ENCODE peak calls at places on chromosomes 6 and 20, in six cellular contexts. D is sigmoid colon; O is left ventricle myocardium inferior; Z is lower leg skin; W is RWPE1; N is CD8-positive, alpha-beta T cell. M is an unnamed sample.

GRCh38 chr6:7628915-7629314 is 38.9 kb downstream of the SNRNP48 start:
- DNase-seq in D (no peak), O (no peak), Z (no peak), W (no peak), N (no peak), M (no peak)

GRCh38 chr6:327538-328183 is 35.4 kb downstream of the DUSP22 start:
- DNase-seq in D (peak; percentile 68), O (no peak), Z (no peak), W (no peak), N (no peak), M (no peak)

GRCh38 chr6:75230484-75231325 is 12.9 kb downstream of the COX7A2 start:
- DNase-seq in D (no peak), O (no peak), Z (no peak), W (peak; percentile 66), N (no peak), M (peak; percentile 67)

GRCh38 chr6:132798820-132799538 is 542 bp upstream of the SLC18B1 start:
- DNase-seq in D (peak; percentile 75), O (peak; percentile 70), Z (peak; percentile 48), W (peak; percentile 66), N (peak; percentile 41), M (peak; percentile 85)

GRCh38 chr6:105691064-105691463 is 288.2 kb upstream of the PREP start:
- DNase-seq in D (no peak), O (no peak), Z (no peak), W (no peak), N (no peak), M (no peak)

GRCh38 chr6:119078449-119079287 is at the start of gene FAM184A:
- DNase-seq in D (peak; percentile 82), O (peak; percentile 69), Z (no peak), W (peak; percentile 49), N (peak; percentile 50), M (peak; percentile 64)

GRCh38 chr6:149236584-149236983 is 80.9 kb upstream of the TAB2 start:
- DNase-seq in D (no peak), O (no peak), Z (no peak), W (no peak), N (no peak), M (peak; percentile 63)

GRCh38 chr6:63963756-63964315 is 328.2 kb downstream of the PHF3 start:
- DNase-seq in D (no peak), O (no peak), Z (no peak), W (no peak), N (no peak), M (no peak)

GRCh38 chr6:4997862-4998261 is 6.0 kb downstream of the RPP40 start:
- DNase-seq in D (no peak), O (no peak), Z (no peak), W (no peak), N (no peak), M (no peak)

GRCh38 chr6:159042003-159042823 is 2.6 kb downstream of the TAGAP start:
- DNase-seq in D (peak; percentile 75), O (no peak), Z (no peak), W (peak; percentile 87), N (peak; percentile 61), M (peak; percentile 85)

GRCh38 chr6:6825153-6825847 is 236.8 kb downstream of the LY86 start:
- DNase-seq in D (no peak), O (no peak), Z (peak; percentile 56), W (peak; percentile 55), N (no peak), M (peak; percentile 92)

GRCh38 chr6:167481527-167481926 is 156.6 kb downstream of the TTLL2 start:
- DNase-seq in D (no peak), O (no peak), Z (no peak), W (no peak), N (no peak), M (no peak)

GRCh38 chr20:40741507-40742106 is 52.6 kb upstream of the MAFB start:
- DNase-seq in D (no peak), O (peak; percentile 27), Z (peak; percentile 31), W (peak; percentile 67), N (peak; percentile 8), M (peak; percentile 69)

GRCh38 chr6:42404494-42404893 is 47.2 kb downstream of the TRERF1 start:
- DNase-seq in D (no peak), O (no peak), Z (peak; percentile 49), W (peak; percentile 89), N (no peak), M (peak; percentile 89)

GRCh38 chr20:51811040-51811351 is 8.7 kb upstream of the SALL4 start:
- DNase-seq in D (no peak), O (no peak), Z (no peak), W (peak; percentile 60), N (no peak), M (peak; percentile 35)

GRCh38 chr6:107536183-107536582 is 46.3 kb downstream of the SOBP start:
- DNase-seq in D (no peak), O (no peak), Z (no peak), W (no peak), N (no peak), M (no peak)

GRCh38 chr20:699811-700338 is 24.3 kb upstream of the SCRT2 start:
- DNase-seq in D (no peak), O (peak; percentile 84), Z (no peak), W (no peak), N (no peak), M (no peak)

GRCh38 chr6:45619994-45620471 is 242.3 kb upstream of the SUPT3H start:
- DNase-seq in D (no peak), O (no peak), Z (no peak), W (no peak), N (no peak), M (no peak)

GRCh38 chr6:149334682-149335160 is 17.2 kb downstream of the TAB2 start:
- DNase-seq in D (no peak), O (no peak), Z (peak; percentile 58), W (peak; percentile 64), N (no peak), M (peak; percentile 78)

GRCh38 chr6:84762220-84762940 is 2.0 kb downstream of the TBX18 start:
- DNase-seq in D (no peak), O (no peak), Z (no peak), W (peak; percentile 50), N (no peak), M (no peak)

GRCh38 chr6:161660666-161661571 is 387.1 kb upstream of the AGPAT4 start:
- DNase-seq in D (no peak), O (no peak), Z (no peak), W (no peak), N (no peak), M (no peak)

GRCh38 chr20:3238616-3239025 is 369 bp downstream of the SLC4A11 start:
- DNase-seq in D (no peak), O (no peak), Z (no peak), W (peak; percentile 83), N (peak; percentile 25), M (peak; percentile 33)

GRCh38 chr20:33386673-33387072 is 14.6 kb downstream of the CDK5RAP1 start:
- DNase-seq in D (no peak), O (no peak), Z (no peak), W (no peak), N (no peak), M (no peak)

GRCh38 chr6:166553563-166554271 is 32.8 kb downstream of the RAMACL start:
- DNase-seq in D (peak; percentile 85), O (peak; percentile 50), Z (peak; percentile 69), W (peak; percentile 78), N (no peak), M (peak; percentile 76)

GRCh38 chr6:79719248-79719975 is 88.3 kb downstream of the SH3BGRL2 start:
- DNase-seq in D (no peak), O (no peak), Z (no peak), W (no peak), N (no peak), M (peak; percentile 43)

GRCh38 chr6:106146852-106147351 is 60.8 kb downstream of the PRDM1 start:
- DNase-seq in D (no peak), O (no peak), Z (no peak), W (no peak), N (no peak), M (no peak)

GRCh38 chr6:150881911-150882481 is 16.5 kb downstream of the MTHFD1L start:
- DNase-seq in D (peak; percentile 69), O (peak; percentile 57), Z (peak; percentile 57), W (peak; percentile 64), N (no peak), M (peak; percentile 72)

GRCh38 chr6:25178336-25178735 is 100.8 kb upstream of the CARMIL1 start:
- DNase-seq in D (no peak), O (no peak), Z (no peak), W (no peak), N (no peak), M (no peak)

GRCh38 chr6:25179051-25179778 is 100.0 kb upstream of the CARMIL1 start:
- DNase-seq in D (no peak), O (no peak), Z (no peak), W (no peak), N (no peak), M (no peak)

GRCh38 chr6:25180630-25181375 is 98.4 kb upstream of the CARMIL1 start:
- DNase-seq in D (no peak), O (no peak), Z (no peak), W (no peak), N (no peak), M (no peak)

GRCh38 chr6:25177629-25178028 is 101.5 kb upstream of the CARMIL1 start:
- DNase-seq in D (no peak), O (no peak), Z (no peak), W (no peak), N (no peak), M (no peak)

GRCh38 chr6:25181923-25182322 is 97.3 kb upstream of the CARMIL1 start:
- DNase-seq in D (no peak), O (no peak), Z (no peak), W (no peak), N (no peak), M (peak; percentile 34)
- TF ChIP-seq CTCF in D (no peak), O (no peak), Z (no peak), W (no peak), N (no peak), M (no peak)

GRCh38 chr20:44471481-44471882 is 4.2 kb upstream of the TTPAL start:
- DNase-seq in D (no peak), O (no peak), Z (no peak), W (peak; percentile 51), N (no peak), M (peak; percentile 85)
- TF ChIP-seq CTCF in D (no peak), O (peak; percentile 57), Z (no peak), W (peak; percentile 74), N (no peak), M (peak; percentile 54)

DNA sequence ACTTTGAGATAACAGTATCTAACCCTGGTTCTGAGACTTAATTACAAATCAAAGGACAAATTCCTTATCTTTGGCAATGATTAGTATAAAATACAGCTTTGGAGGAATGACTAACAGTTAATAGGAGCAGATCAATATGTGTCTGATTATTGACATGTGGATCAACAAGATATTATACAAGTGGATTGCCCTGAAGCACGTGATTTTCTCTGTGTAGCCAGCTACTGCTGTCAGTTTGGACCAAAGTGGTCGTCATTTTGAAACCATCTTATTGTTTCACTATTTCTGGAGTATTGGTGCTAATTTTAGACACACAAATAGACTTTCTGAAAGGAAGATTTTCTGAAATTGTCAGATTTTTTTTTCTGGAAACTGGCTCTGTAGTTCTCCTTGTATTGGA is 6.2 kb upstream of the FLRT3 start:
- DNase-seq in D (no peak), O (no peak), Z (no peak), W (no peak), N (no peak), M (no peak)
- TF ChIP-seq CTCF in D (no peak), O (no peak), Z (no peak), W (no peak), N (no peak), M (no peak)

GRCh38 chr20:15179426-15180190 is 842.2 kb upstream of the FLRT3 start:
- DNase-seq in D (peak; percentile 72), O (peak; percentile 19), Z (no peak), W (no peak), N (no peak), M (no peak)

GRCh38 chr20:15176929-15177328 is 839.5 kb upstream of the FLRT3 start:
- DNase-seq in D (no peak), O (no peak), Z (no peak), W (no peak), N (no peak), M (no peak)

GRCh38 chr20:15178581-15178980 is 841.2 kb upstream of the FLRT3 start:
- DNase-seq in D (no peak), O (no peak), Z (no peak), W (no peak), N (no peak), M (no peak)
- TF ChIP-seq CTCF in D (no peak), O (no peak), Z (no peak), W (no peak), N (no peak), M (no peak)

M was measured in MCF 10A.